ENCODE peak calls at places on chromosomes 11 and 22, in six cellular contexts. G is neural crest cell, M is astrocyte of the spinal cord, V is body of pancreas, O is NB4, B is colonic mucosa. A is an unnamed sample.

GRCh38 chr22:47376901-47377520 is 614.6 kb downstream of the TBC1D22A start:
- DNase-seq in B (no peak), M (no peak), O (no peak), G (no peak), V (no peak), A (no peak)

GRCh38 chr11:65424200-65425104 is 1.9 kb downstream of the NEAT1 start:
- DNase-seq in O (peak), M (peak), G (no peak), V (peak), B (peak), A (no peak)

GRCh38 chr22:20264614-20265452 is 3.3 kb downstream of the RTN4R start:
- DNase-seq in B (no peak), M (no peak), G (peak), V (peak), O (no peak), A (no peak)

GRCh38 chr11:65051389-65051858 is 6.9 kb downstream of the NAALADL1 start:
- DNase-seq in V (no peak), G (no peak), O (peak), M (no peak), B (no peak), A (no peak)

GRCh38 chr11:17020831-17021230 is 6.6 kb upstream of the PLEKHA7 start:
- DNase-seq in O (no peak), G (no peak), B (no peak), V (no peak), M (peak), A (no peak)

GRCh38 chr11:76716268-76716667 is 45.7 kb upstream of the LRRC32 start:
- DNase-seq in B (no peak), V (no peak), G (no peak), M (no peak), O (no peak), A (no peak)

GRCh38 chr11:88414981-88415391 is 77.5 kb upstream of the CTSC start:
- DNase-seq in G (no peak), O (peak), V (no peak), M (peak), B (no peak), A (no peak)

GRCh38 chr22:17871726-17872458 is 97.6 kb upstream of the BID start:
- DNase-seq in O (no peak), M (no peak), V (no peak), G (no peak), B (no peak), A (no peak)

GRCh38 chr11:2583605-2583958 is 116.2 kb downstream of the KCNQ1OT1 start:
- DNase-seq in G (no peak), V (no peak), B (no peak), M (no peak), O (no peak), A (no peak)

GRCh38 chr11:13868710-13869403 is 93.7 kb upstream of the SPON1 start:
- DNase-seq in V (no peak), O (no peak), B (no peak), M (no peak), G (no peak), A (no peak)

GRCh38 chr22:30221121-30221992 is 25.2 kb downstream of the LIF start:
- DNase-seq in M (no peak), V (no peak), O (no peak), B (no peak), G (no peak), A (no peak)

GRCh38 chr11:68038226-68038717 is 553 bp upstream of the TCIRG1 start:
- DNase-seq in V (peak), M (no peak), B (no peak), G (no peak), O (no peak), A (no peak)

GRCh38 chr11:129728571-129728970 is 87.1 kb upstream of the TMEM45B start:
- DNase-seq in V (peak), B (no peak), O (no peak), G (no peak), M (no peak), A (peak)

GRCh38 chr22:40121463-40121862 is 56.3 kb upstream of the TNRC6B start:
- DNase-seq in B (no peak), G (peak), V (peak), O (no peak), M (no peak), A (no peak)

GRCh38 chr11:106218096-106218495 is 140.6 kb downstream of the AASDHPPT start:
- DNase-seq in V (no peak), O (no peak), G (no peak), B (no peak), M (no peak), A (no peak)

GRCh38 chr11:62753736-62754603 is at the start of gene ZBTB3:
- DNase-seq in G (peak), M (peak), V (peak), B (peak), O (peak), A (peak)
- TF ChIP-seq CTCF in G (no peak), M (no peak), V (no peak), B (no peak), O (no peak), A (no peak)

DNA sequence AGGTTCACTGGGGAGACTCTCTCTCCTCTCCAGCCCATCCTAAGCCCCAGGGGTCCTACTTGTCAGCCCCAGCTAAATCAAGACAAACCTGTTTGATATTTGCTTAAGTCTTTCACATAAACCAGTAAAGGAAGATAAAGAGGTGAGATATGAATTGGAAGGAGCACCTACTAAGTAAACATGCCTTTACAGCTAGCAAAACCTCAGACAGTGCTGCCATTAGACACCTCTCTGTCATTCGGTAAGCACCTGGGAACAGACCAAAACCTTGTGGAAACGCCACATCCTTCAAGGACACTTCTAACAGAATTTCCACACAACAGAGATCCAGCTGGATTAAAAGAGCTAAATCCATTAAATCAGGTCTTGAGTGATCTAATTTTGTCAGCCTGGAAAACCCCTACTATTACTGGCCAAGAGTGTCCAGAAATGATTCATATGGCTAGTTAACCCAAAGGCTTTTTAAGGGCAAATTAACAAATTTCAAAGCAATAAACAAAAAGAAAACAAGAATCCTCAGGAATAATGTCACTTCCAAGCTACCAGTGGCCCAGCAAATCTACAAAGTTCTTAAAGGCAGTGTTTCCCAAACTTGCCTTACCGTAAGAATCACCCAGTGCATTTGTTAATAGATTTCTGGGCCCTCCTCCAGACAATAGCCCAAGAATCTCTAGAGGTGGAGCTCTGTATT is 2.4 kb downstream of the VPS37C start:
- DNase-seq in G (no peak), O (no peak), M (peak), V (no peak), B (peak), A (peak)
- TF ChIP-seq CTCF in G (no peak), O (no peak), M (no peak), V (no peak), B (no peak), A (no peak)

GRCh38 chr11:33505140-33505539 is 195.5 kb downstream of the C11orf91 start:
- DNase-seq in B (no peak), V (no peak), O (no peak), G (no peak), M (no peak), A (no peak)

GRCh38 chr11:33500331-33500730 is 200.3 kb downstream of the C11orf91 start:
- DNase-seq in M (no peak), G (no peak), O (no peak), B (no peak), V (no peak), A (no peak)

DNA sequence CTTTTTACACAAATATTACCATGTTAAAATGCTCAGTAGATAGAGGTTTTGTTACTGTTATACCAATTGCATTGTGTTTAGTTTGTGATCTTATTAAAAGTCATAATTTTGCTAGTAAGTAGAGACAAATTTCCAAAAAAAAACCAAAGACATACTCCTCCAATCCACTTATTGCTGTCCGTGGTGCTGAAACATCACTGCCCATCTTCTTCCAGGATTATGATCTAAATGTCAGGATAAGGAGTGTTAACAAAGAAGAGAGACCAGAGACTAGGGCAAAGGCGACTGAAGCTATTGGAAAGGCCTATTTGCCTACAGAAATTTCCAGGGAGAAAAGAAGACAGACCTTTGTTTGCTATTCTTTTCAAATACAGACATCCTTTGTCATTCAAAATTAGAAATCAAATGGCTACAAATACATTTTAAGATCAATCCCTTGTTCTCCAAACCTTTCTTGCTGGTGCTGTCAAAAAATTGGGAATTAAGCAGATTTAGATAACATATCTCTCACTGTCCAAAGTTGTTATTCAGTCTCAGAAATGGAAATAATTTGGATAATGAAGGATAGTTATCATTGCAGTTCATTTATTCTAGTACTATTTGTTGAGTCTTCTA is 199.7 kb downstream of the C11orf91 start:
- DNase-seq in B (no peak), G (peak), M (peak), V (no peak), O (peak), A (peak)
- TF ChIP-seq CTCF in B (no peak), G (no peak), M (no peak), V (no peak), O (no peak), A (no peak)

GRCh38 chr11:78615724-78616123 is 41.1 kb upstream of the NARS2 start:
- DNase-seq in G (no peak), B (no peak), M (no peak), O (no peak), V (no peak), A (no peak)
- TF ChIP-seq CTCF in G (no peak), B (no peak), M (peak), O (no peak), V (no peak), A (no peak)

DNA sequence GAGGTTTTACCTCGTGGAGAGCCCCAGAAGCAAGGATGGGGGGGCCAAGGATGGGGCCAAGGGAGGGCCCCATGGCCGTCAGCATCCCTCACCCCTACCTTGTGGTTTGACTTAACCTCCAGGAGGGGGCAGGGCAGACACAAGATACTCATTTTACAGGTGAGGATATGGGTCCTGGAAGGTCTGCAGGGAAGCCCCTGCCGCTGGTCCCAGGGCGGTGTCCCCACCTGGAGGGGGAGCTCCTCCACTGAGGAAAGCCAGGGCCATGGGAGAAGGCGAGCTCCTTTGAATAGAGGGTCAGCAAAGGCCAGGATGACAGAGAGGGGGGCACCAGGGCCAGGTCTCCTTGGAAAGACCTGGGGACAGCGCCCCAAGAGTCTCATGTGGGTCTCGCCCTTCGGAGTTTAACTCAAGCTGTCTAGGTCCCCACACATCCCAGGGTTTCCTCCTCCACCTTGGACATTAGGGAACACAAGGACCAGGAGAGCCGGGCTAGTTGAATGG is 5.9 kb upstream of the ADORA2A start:
- DNase-seq in M (no peak), O (peak), V (no peak), G (no peak), B (no peak), A (peak)
- TF ChIP-seq CTCF in M (peak), O (peak), V (no peak), G (peak), B (peak), A (peak)